ENCODE peak calls at places on chromosomes 6 and 20, in five cellular contexts. H, O, R, G and B are unnamed samples.

GRCh38 chr6:116371384-116372209 is 850 bp downstream of the DSE start:
- DNase-seq in H (peak), G (peak), R (peak), O (peak), B (peak)

GRCh38 chr20:62707981-62708521 is 585 bp upstream of the NTSR1 start:
- DNase-seq in R (no peak), O (no peak), H (peak), G (no peak), B (no peak)

GRCh38 chr20:45842169-45842812 is 8.7 kb downstream of the SNX21 start:
- DNase-seq in R (peak), O (no peak), G (no peak), H (no peak), B (no peak)

GRCh38 chr6:22880686-22881433 is 311.5 kb downstream of the HDGFL1 start:
- DNase-seq in R (peak), G (no peak), H (no peak), O (no peak), B (peak)

GRCh38 chr6:41442800-41443501 is 103.2 kb upstream of the FOXP4 start:
- DNase-seq in O (peak), G (peak), H (peak), R (peak), B (no peak)

GRCh38 chr6:14274016-14274415 is 156.4 kb downstream of the CD83 start:
- DNase-seq in O (no peak), R (no peak), G (no peak), H (no peak), B (no peak)

GRCh38 chr6:74128536-74128935 is 432.5 kb downstream of the CD109 start:
- DNase-seq in H (no peak), O (no peak), R (no peak), G (no peak), B (no peak)

GRCh38 chr6:34243901-34244884 is 4.6 kb downstream of the SMIM29 start:
- DNase-seq in O (no peak), H (peak), G (no peak), R (peak), B (peak)

GRCh38 chr6:118648866-118649554 is 2.4 kb downstream of the CEP85L start:
- DNase-seq in H (no peak), R (no peak), O (no peak), G (no peak), B (no peak)

GRCh38 chr6:30483677-30484279 is 5.5 kb upstream of the HLA-E start:
- DNase-seq in G (no peak), H (peak), O (peak), R (peak), B (peak)

GRCh38 chr20:63890616-63891015 is 4.3 kb upstream of the DNAJC5 start:
- DNase-seq in O (no peak), H (no peak), R (no peak), G (no peak), B (no peak)

DNA sequence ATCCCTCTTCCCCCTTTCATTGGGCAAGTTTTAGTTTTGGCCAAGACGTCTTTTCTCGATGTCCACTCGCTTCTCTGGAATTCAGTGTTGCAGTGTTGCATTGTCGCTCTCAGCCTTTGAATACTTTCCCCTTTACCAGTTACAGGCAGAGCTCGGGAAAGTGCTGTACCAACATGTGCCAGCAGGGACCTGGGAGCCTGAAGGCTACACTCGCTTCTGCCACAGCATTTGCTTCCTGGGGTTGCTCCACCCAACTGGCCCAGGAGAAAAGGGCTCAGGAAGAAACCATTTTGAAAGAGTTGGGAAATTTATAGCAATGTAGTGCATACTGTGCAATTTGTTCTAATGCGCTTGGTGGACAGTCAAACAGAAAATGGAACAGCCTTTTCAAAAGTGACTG is 78.6 kb downstream of the LINC00237 start:
- DNase-seq in G (no peak), H (peak), O (no peak), R (no peak), B (no peak)
- TF ChIP-seq CTCF in G (no peak), H (peak), O (no peak), R (no peak), B (no peak)

GRCh38 chr6:145313041-145313855 is 422.1 kb downstream of the EPM2A start:
- DNase-seq in O (no peak), G (no peak), H (no peak), R (no peak), B (no peak)

GRCh38 chr6:145315982-145316600 is 419.2 kb downstream of the EPM2A start:
- DNase-seq in R (no peak), H (peak), G (no peak), O (no peak), B (no peak)

GRCh38 chr6:145323652-145324051 is 411.7 kb downstream of the EPM2A start:
- DNase-seq in H (peak), O (no peak), R (peak), G (no peak), B (no peak)

GRCh38 chr6:145319605-145320004 is 415.7 kb downstream of the EPM2A start:
- DNase-seq in G (no peak), O (no peak), R (no peak), H (no peak), B (no peak)

DNA sequence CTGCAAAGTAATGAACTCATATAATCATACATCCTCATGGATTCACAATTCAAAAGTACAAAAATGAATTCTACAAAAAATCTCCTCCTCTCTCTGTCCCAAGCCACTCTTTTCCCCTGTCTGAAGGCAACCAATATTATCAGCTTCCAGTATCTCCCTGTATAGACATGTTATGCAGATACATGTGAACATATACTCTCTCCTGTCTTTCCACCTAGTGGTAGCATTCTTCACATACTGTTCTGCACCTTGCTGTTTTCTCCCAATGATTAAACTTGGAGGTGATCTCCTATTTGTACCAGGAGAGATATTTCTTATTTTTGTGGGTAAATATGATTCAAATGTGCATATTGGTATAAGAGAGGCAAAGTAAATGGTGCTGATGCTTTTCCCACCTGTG is 416.4 kb downstream of the EPM2A start:
- DNase-seq in O (no peak), R (no peak), H (no peak), G (no peak), B (no peak)
- TF ChIP-seq CTCF in O (no peak), R (no peak), H (peak), G (no peak), B (no peak)

DNA sequence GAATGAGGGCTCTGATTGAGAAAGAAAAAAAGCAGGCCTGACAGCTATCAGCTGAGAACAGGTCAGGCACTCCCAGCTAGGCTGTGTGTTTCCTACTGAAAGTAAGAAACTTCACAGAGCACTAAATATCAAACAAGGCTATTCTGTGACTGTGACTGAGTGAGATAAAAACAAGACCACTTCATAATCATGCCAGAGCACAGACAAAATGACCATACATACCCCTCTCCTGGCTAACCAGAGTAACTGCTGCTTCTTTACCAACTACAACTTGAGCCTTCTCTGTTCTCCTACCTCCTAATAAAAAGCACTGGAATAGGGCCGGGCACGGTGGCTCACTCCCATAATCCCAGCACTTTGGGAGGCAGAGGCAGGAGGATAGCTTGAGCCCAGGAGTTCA is 6.8 kb upstream of the BTN1A1 start:
- DNase-seq in O (no peak), R (peak), H (no peak), G (no peak), B (no peak)
- TF ChIP-seq CTCF in O (no peak), R (peak), H (peak), G (peak), B (peak)

DNA sequence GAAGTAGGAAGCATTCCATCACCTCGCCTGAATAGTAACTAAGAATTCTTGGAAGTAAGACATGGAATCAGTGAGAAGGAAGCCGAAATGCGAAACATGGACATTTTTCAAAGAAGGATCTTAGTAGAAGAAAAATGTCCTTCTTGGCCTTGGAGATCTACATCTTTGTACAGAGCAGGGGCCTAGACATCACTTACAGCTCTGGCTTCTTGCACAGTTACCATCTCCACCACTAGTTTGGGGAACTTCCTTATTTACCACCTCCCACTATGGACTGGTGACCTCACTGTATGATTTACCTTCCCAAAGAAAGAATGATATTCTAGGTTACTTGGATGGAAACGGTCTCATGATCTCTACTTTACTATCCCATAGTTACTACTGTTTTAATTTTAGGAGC is 15.7 kb downstream of the CASS4 start:
- DNase-seq in R (no peak), G (no peak), O (no peak), H (no peak), B (no peak)
- TF ChIP-seq CTCF in R (no peak), G (no peak), O (no peak), H (no peak), B (no peak)

DNA sequence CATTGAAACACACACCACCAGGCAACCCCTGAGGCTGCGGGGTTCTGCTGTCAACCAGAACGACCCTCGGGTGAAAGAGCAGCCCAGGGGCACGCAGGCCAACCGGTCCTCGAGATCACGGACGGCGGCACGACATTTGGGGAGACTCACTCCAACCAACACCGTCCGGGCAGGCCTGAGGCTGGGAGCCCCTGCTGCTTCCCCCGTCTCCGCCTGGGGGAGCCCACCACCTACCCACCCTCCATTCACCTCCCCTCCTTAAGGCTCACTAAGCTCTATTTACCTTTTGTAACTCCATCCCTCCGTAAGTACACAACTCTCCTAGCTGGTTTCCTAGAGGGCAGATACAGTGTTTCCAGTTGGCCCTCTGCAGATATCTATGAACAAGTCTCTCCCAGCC is 971.3 kb upstream of the DEFB115 start:
- DNase-seq in H (no peak), O (no peak), R (no peak), G (no peak), B (no peak)
- TF ChIP-seq CTCF in H (peak), O (no peak), R (no peak), G (no peak), B (no peak)

GRCh38 chr6:145428656-145429173 is 306.6 kb downstream of the EPM2A start:
- DNase-seq in G (no peak), O (no peak), H (no peak), R (no peak), B (no peak)
- TF ChIP-seq CTCF in G (no peak), O (no peak), H (no peak), R (no peak), B (no peak)

GRCh38 chr6:122996797-122997520 is 924 bp downstream of the CLVS2 start:
- DNase-seq in R (no peak), O (no peak), H (peak), G (no peak), B (no peak)
- TF ChIP-seq CTCF in R (no peak), O (no peak), H (no peak), G (no peak), B (no peak)

GRCh38 chr6:137975058-137975940 is 108.2 kb downstream of the TNFAIP3 start:
- DNase-seq in R (peak), G (no peak), H (no peak), O (no peak), B (no peak)
- TF ChIP-seq CTCF in R (peak), G (peak), H (no peak), O (no peak), B (peak)

GRCh38 chr6:890995-891394 is 198.1 kb upstream of the EXOC2 start:
- DNase-seq in H (no peak), R (no peak), G (no peak), O (no peak), B (no peak)

GRCh38 chr6:897561-898207 is 204.7 kb upstream of the EXOC2 start:
- DNase-seq in H (no peak), R (no peak), O (no peak), G (no peak), B (no peak)

GRCh38 chr6:890201-890600 is 197.3 kb upstream of the EXOC2 start:
- DNase-seq in O (no peak), R (no peak), H (no peak), G (no peak), B (no peak)

DNA sequence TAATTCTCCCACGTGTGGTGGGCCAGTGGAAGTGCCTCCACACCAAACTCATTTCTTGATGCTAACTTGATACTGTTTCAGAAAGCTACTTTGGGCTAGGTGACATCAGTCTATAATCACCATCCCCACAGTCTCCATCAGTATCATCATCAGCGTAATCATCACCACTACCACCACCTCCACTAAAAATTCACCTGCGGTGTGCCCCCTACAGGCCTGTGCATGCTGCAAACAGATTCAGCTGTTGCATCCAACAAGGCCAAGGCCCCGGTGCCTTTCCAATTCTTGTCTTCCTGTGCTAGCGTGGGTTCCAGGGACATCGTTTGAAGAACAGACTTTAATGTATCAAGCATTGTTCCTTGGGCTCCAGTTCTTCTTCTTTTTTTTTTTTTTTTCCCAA is 201.3 kb upstream of the EXOC2 start:
- DNase-seq in G (no peak), O (no peak), H (peak), R (no peak), B (no peak)
- TF ChIP-seq CTCF in G (peak), O (no peak), H (peak), R (no peak), B (no peak)